ENCODE peak calls at places on chromosomes 12 and 14, in six cellular contexts. U is omental fat pad; W is activated T-helper 1 cell treated with anti-CD3 and anti-CD28 coated beads, Interleukin-2, amount 50 U/mL, for 16 hours; C is Peyer's patch; R is GM10248; T is stimulated activated CD4-positive, alpha-beta T cell treated with anti-CD3 and anti-CD28 coated beads, Interleukin-1b, Interleukin-23, amount 100 ng/mL, for 1 hour. M is an unnamed sample.

GRCh38 chr14:61379639-61380184 is 58.3 kb downstream of the PRKCH start:
- DNase-seq in W (no peak), U (no peak), T (no peak), C (no peak), R (peak; percentile 21), M (no peak)

GRCh38 chr14:96507723-96508122 is 5.5 kb downstream of the PAPOLA start:
- DNase-seq in W (no peak), R (no peak), T (no peak), C (no peak), U (no peak), M (no peak)

GRCh38 chr12:389138-390096 is at the start of gene KDM5A:
- DNase-seq in R (peak; percentile 92), W (peak; percentile 89), C (peak; percentile 85), U (peak; percentile 59), T (peak; percentile 68), M (peak; percentile 93)

GRCh38 chr14:104249706-104250105 is 111.3 kb downstream of the KIF26A start:
- DNase-seq in T (no peak), R (no peak), C (no peak), W (no peak), U (no peak), M (peak; percentile 11)

GRCh38 chr12:68609955-68610434 is 704 bp upstream of the RAP1B start:
- DNase-seq in U (no peak), C (no peak), T (no peak), R (no peak), W (no peak), M (no peak)

GRCh38 chr12:64256166-64256800 is 34.2 kb upstream of the KICS2 start:
- DNase-seq in C (no peak), U (no peak), R (peak; percentile 33), T (no peak), W (no peak), M (no peak)

GRCh38 chr12:57993030-57993429 is 51.7 kb downstream of the ATP23 start:
- DNase-seq in U (no peak), T (no peak), C (no peak), W (no peak), R (no peak), M (no peak)

GRCh38 chr12:130491421-130492357 is 154.0 kb downstream of the PIWIL1 start:
- DNase-seq in U (no peak), R (no peak), C (no peak), W (no peak), T (no peak), M (no peak)

GRCh38 chr12:120598674-120599463 is 17.7 kb upstream of the POP5 start:
- DNase-seq in T (no peak), U (no peak), C (no peak), R (no peak), W (no peak), M (no peak)

GRCh38 chr12:4228122-4228580 is 45.4 kb upstream of the CCND2 start:
- DNase-seq in C (no peak), U (no peak), R (no peak), T (no peak), W (no peak), M (no peak)

GRCh38 chr12:124593851-124594401 is 26.5 kb upstream of the NCOR2 start:
- DNase-seq in W (no peak), C (no peak), R (no peak), T (no peak), U (no peak), M (no peak)

GRCh38 chr12:124537525-124538193 is 29.8 kb downstream of the NCOR2 start:
- DNase-seq in C (no peak), T (no peak), W (no peak), U (no peak), R (no peak), M (no peak)

GRCh38 chr12:123886258-123886657 is 86.4 kb downstream of the CCDC92 start:
- DNase-seq in W (no peak), C (no peak), T (no peak), U (no peak), R (no peak), M (no peak)

GRCh38 chr12:14950982-14951746 is 10.2 kb downstream of the ARHGDIB start:
- DNase-seq in T (no peak), W (no peak), U (no peak), C (no peak), R (no peak), M (no peak)

GRCh38 chr14:97703006-97703760 is 906.0 kb downstream of the VRK1 start:
- DNase-seq in C (peak; percentile 31), R (no peak), W (no peak), U (no peak), T (no peak), M (no peak)

GRCh38 chr12:56863789-56864188 is 70.4 kb downstream of the SDR9C7 start:
- DNase-seq in R (no peak), U (no peak), T (no peak), W (no peak), C (no peak), M (no peak)

GRCh38 chr12:45914090-45914489 is 76.3 kb downstream of the SCAF11 start:
- DNase-seq in C (no peak), U (no peak), R (peak; percentile 24), W (no peak), T (no peak), M (no peak)

GRCh38 chr12:19230299-19230866 is 100.8 kb downstream of the PLEKHA5 start:
- DNase-seq in R (no peak), W (no peak), C (no peak), U (no peak), T (no peak), M (no peak)

GRCh38 chr12:76341436-76342030 is 6.7 kb downstream of the BBS10 start:
- DNase-seq in W (no peak), C (no peak), R (no peak), T (no peak), U (no peak), M (no peak)

GRCh38 chr12:3222935-3223334 is 145.8 kb downstream of the TSPAN9 start:
- DNase-seq in W (no peak), T (no peak), U (no peak), C (no peak), R (no peak), M (no peak)

GRCh38 chr14:56794088-56794556 is 16.2 kb downstream of the OTX2 start:
- DNase-seq in C (no peak), U (no peak), T (no peak), R (no peak), W (no peak), M (no peak)

M was measured in B cell.